ENCODE peak calls at places on chromosomes 13 and 19, in five cellular contexts. P, Q, B, A and J are unnamed samples.

GRCh38 chr19:46201413-46202310 is 27.9 kb upstream of the IGFL1 start:
- DNase-seq in P (no peak), Q (no peak), B (no peak), A (no peak), J (peak)

GRCh38 chr13:28741080-28741479 is 22.3 kb upstream of the SLC46A3 start:
- DNase-seq in P (no peak), Q (no peak), B (no peak), A (no peak), J (peak)

GRCh38 chr13:29454931-29455481 is 140.5 kb downstream of the SLC7A1 start:
- DNase-seq in P (peak), Q (no peak), B (peak), A (no peak), J (peak)

GRCh38 chr19:34096020-34096915 is 76.0 kb upstream of the LSM14A start:
- DNase-seq in P (peak), Q (no peak), B (peak), A (peak), J (peak)

GRCh38 chr13:46479691-46480090 is 73.3 kb upstream of the LRCH1 start:
- DNase-seq in P (no peak), Q (no peak), B (no peak), A (no peak), J (no peak)

GRCh38 chr19:41792513-41793413 is 3.6 kb upstream of the CEACAM3 start:
- DNase-seq in P (peak), Q (peak), B (peak), A (no peak), J (peak)

GRCh38 chr19:32037998-32038732 is 307.2 kb upstream of the ZNF507 start:
- DNase-seq in P (no peak), Q (no peak), B (no peak), A (no peak), J (no peak)

GRCh38 chr13:44365899-44366298 is 7.7 kb upstream of the SERP2 start:
- DNase-seq in P (no peak), Q (no peak), B (no peak), A (no peak), J (no peak)

GRCh38 chr13:30585748-30586262 is 31.9 kb upstream of the USPL1 start:
- DNase-seq in P (no peak), Q (no peak), B (peak), A (no peak), J (no peak)

GRCh38 chr19:49119411-49120324 is at the start of gene PPFIA3:
- DNase-seq in P (peak), Q (no peak), B (no peak), A (no peak), J (peak)

GRCh38 chr13:31053098-31053497 is 108.6 kb downstream of the HSPH1 start:
- DNase-seq in P (no peak), Q (no peak), B (peak), A (no peak), J (peak)

GRCh38 chr19:18500820-18501219 is 21.1 kb downstream of the ELL start:
- DNase-seq in P (no peak), Q (no peak), B (no peak), A (no peak), J (no peak)

GRCh38 chr19:48511321-48511731 is 309 bp downstream of the LMTK3 start:
- DNase-seq in P (peak), Q (peak), B (no peak), A (no peak), J (no peak)

GRCh38 chr13:36282818-36283432 is 14.7 kb downstream of the CCDC169 start:
- DNase-seq in P (peak), Q (no peak), B (peak), A (no peak), J (peak)

GRCh38 chr19:5997371-5997770 is 19.4 kb upstream of the RANBP3 start:
- DNase-seq in P (peak), Q (no peak), B (no peak), A (no peak), J (no peak)

GRCh38 chr13:44921478-44921877 is 67.8 kb downstream of the NUFIP1 start:
- DNase-seq in P (peak), Q (no peak), B (no peak), A (no peak), J (no peak)

GRCh38 chr13:83498486-83499190 is 383.6 kb downstream of the SLITRK1 start:
- DNase-seq in P (no peak), Q (no peak), B (peak), A (no peak), J (peak)

GRCh38 chr19:46551175-46551574 is 50.0 kb upstream of the CALM3 start:
- DNase-seq in P (no peak), Q (no peak), B (no peak), A (no peak), J (no peak)

GRCh38 chr13:98761126-98761978 is 8.9 kb upstream of the SLC15A1 start:
- DNase-seq in P (no peak), Q (no peak), B (peak), A (peak), J (peak)

GRCh38 chr13:67052550-67053237 is 177.4 kb downstream of the PCDH9 start:
- DNase-seq in P (peak), Q (no peak), B (no peak), A (no peak), J (no peak)

GRCh38 chr13:102399791-102400618 is 1.8 kb downstream of the FGF14 start:
- DNase-seq in P (peak), Q (no peak), B (no peak), A (no peak), J (no peak)

GRCh38 chr13:34570954-34571353 is 371.1 kb upstream of the NBEA start:
- DNase-seq in P (no peak), Q (no peak), B (no peak), A (no peak), J (no peak)

GRCh38 chr13:79668353-79668752 is 187.4 kb downstream of the NDFIP2 start:
- DNase-seq in P (no peak), Q (no peak), B (no peak), A (no peak), J (no peak)

GRCh38 chr13:111076156-111077013 is 38.7 kb upstream of the ARHGEF7 start:
- DNase-seq in P (no peak), Q (no peak), B (no peak), A (no peak), J (no peak)

GRCh38 chr19:37551123-37551993 is 43.2 kb downstream of the ZNF571 start:
- DNase-seq in P (no peak), Q (peak), B (peak), A (no peak), J (no peak)
- TF ChIP-seq CTCF in P (no peak), Q (no peak), B (peak), A (peak), J (no peak)

DNA sequence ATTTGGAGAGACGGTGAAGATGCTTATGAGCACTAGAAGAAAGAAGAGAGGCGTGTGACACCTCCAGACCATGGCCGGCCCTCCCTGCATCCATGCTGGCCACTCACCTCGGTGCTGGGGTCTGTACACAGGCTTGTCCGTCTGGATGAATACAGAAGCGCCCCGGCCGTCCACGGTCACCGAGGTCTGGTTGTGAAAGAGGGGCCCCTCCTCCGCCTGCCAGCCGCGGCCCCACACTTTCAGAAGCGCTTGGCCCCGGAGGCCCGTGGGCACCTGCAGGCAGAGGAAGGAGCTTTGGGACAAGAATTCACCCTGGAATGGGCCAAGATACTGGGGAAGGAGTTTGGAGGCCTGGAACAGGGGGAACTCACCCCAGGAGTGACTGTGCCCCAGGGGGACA is 15.1 kb downstream of the CPAMD8 start:
- DNase-seq in P (no peak), Q (no peak), B (no peak), A (no peak), J (no peak)
- TF ChIP-seq CTCF in P (no peak), Q (no peak), B (no peak), A (no peak), J (no peak)

GRCh38 chr19:7912144-7912696 is 2.4 kb upstream of the TGFBR3L start:
- DNase-seq in P (no peak), Q (no peak), B (no peak), A (no peak), J (no peak)
- TF ChIP-seq CTCF in P (no peak), Q (no peak), B (no peak), A (no peak), J (no peak)

GRCh38 chr19:35740423-35741215 is 1.6 kb downstream of the IGFLR1 start:
- DNase-seq in P (peak), Q (peak), B (peak), A (no peak), J (peak)
- TF ChIP-seq CTCF in P (peak), Q (no peak), B (no peak), A (peak), J (no peak)

GRCh38 chr13:48961379-48961778 is 14.3 kb upstream of the FNDC3A start:
- DNase-seq in P (no peak), Q (no peak), B (no peak), A (no peak), J (no peak)
- TF ChIP-seq CTCF in P (no peak), Q (no peak), B (no peak), A (no peak), J (no peak)

GRCh38 chr13:80742027-80742426 is 401.1 kb upstream of the SPRY2 start:
- DNase-seq in P (no peak), Q (no peak), B (peak), A (no peak), J (no peak)
- TF ChIP-seq CTCF in P (no peak), Q (no peak), B (no peak), A (no peak), J (no peak)

GRCh38 chr19:51978882-51979281 is 7.8 kb downstream of the ZNF350 start:
- DNase-seq in P (no peak), Q (no peak), B (no peak), A (no peak), J (no peak)
- TF ChIP-seq CTCF in P (no peak), Q (no peak), B (no peak), A (no peak), J (no peak)